ENCODE peak calls at places on chromosome 17, in seven cellular contexts. One of them, this sample, is unnamed.

GRCh38 chr17:75394332-75394918 is 11.1 kb downstream of the GRB2 start:
- DNase-seq in PC-9: no peak
- DNase-seq in pancreas: no peak
- DNase-seq in neuronal stem cell: no peak
- DNase-seq in left ventricle myocardium inferior: no peak
- DNase-seq in aorta: no peak
- DNase-seq in A549: no peak
- DNase-seq in this sample: no peak

GRCh38 chr17:386145-386876 is 33.7 kb upstream of the RPH3AL start:
- DNase-seq in PC-9: peak; percentile 90
- DNase-seq in pancreas: peak; percentile 70
- DNase-seq in neuronal stem cell: peak; percentile 77
- DNase-seq in left ventricle myocardium inferior: peak; percentile 84
- DNase-seq in aorta: peak; percentile 84
- DNase-seq in A549: peak; percentile 96
- DNase-seq in this sample: no peak

GRCh38 chr17:7352910-7353635 is 1.1 kb downstream of the KCTD11 start:
- DNase-seq in PC-9: no peak
- DNase-seq in pancreas: peak; percentile 22
- DNase-seq in neuronal stem cell: no peak
- DNase-seq in left ventricle myocardium inferior: no peak
- DNase-seq in aorta: no peak
- DNase-seq in A549: no peak
- DNase-seq in this sample: no peak

GRCh38 chr17:76000016-76000754 is 470 bp upstream of the CDK3 start:
- DNase-seq in PC-9: peak; percentile 52
- DNase-seq in pancreas: peak; percentile 43
- DNase-seq in neuronal stem cell: peak; percentile 49
- DNase-seq in left ventricle myocardium inferior: no peak
- DNase-seq in aorta: no peak
- DNase-seq in A549: peak; percentile 96
- DNase-seq in this sample: no peak

GRCh38 chr17:80592243-80592642 is 47.6 kb downstream of the RPTOR start:
- DNase-seq in PC-9: no peak
- DNase-seq in pancreas: no peak
- DNase-seq in neuronal stem cell: no peak
- DNase-seq in left ventricle myocardium inferior: no peak
- DNase-seq in aorta: no peak
- DNase-seq in A549: no peak
- DNase-seq in this sample: no peak

GRCh38 chr17:49438439-49438861 is 23.8 kb upstream of the PHB1 start:
- DNase-seq in PC-9: no peak
- DNase-seq in pancreas: no peak
- DNase-seq in neuronal stem cell: peak; percentile 89
- DNase-seq in left ventricle myocardium inferior: no peak
- DNase-seq in aorta: no peak
- DNase-seq in A549: no peak
- DNase-seq in this sample: no peak

GRCh38 chr17:4249452-4250029 is 14.2 kb downstream of the ANKFY1 start:
- DNase-seq in PC-9: no peak
- DNase-seq in pancreas: no peak
- DNase-seq in neuronal stem cell: peak; percentile 8
- DNase-seq in left ventricle myocardium inferior: no peak
- DNase-seq in aorta: no peak
- DNase-seq in A549: peak; percentile 78
- DNase-seq in this sample: no peak

GRCh38 chr17:60901222-60901621 is 223.6 kb downstream of the BCAS3 start:
- DNase-seq in PC-9: no peak
- DNase-seq in pancreas: no peak
- DNase-seq in neuronal stem cell: no peak
- DNase-seq in left ventricle myocardium inferior: no peak
- DNase-seq in aorta: no peak
- DNase-seq in A549: no peak
- DNase-seq in this sample: no peak

GRCh38 chr17:68972119-68972704 is 17.0 kb upstream of the ABCA8 start:
- DNase-seq in PC-9: no peak
- DNase-seq in pancreas: no peak
- DNase-seq in neuronal stem cell: peak; percentile 15
- DNase-seq in left ventricle myocardium inferior: no peak
- DNase-seq in aorta: no peak
- DNase-seq in A549: peak; percentile 49
- DNase-seq in this sample: no peak

GRCh38 chr17:58060596-58061191 is 22.5 kb upstream of the DYNLL2 start:
- DNase-seq in PC-9: no peak
- DNase-seq in pancreas: no peak
- DNase-seq in neuronal stem cell: no peak
- DNase-seq in left ventricle myocardium inferior: peak; percentile 72
- DNase-seq in aorta: peak; percentile 46
- DNase-seq in A549: no peak
- DNase-seq in this sample: no peak

GRCh38 chr17:42266918-42267766 is 9.0 kb downstream of the STAT5B start:
- DNase-seq in PC-9: no peak
- DNase-seq in pancreas: no peak
- DNase-seq in neuronal stem cell: no peak
- DNase-seq in left ventricle myocardium inferior: no peak
- DNase-seq in aorta: no peak
- DNase-seq in A549: peak; percentile 79
- DNase-seq in this sample: no peak

GRCh38 chr17:5272313-5272712 is 9.8 kb upstream of the RABEP1 start:
- DNase-seq in PC-9: no peak
- DNase-seq in pancreas: no peak
- DNase-seq in neuronal stem cell: no peak
- DNase-seq in left ventricle myocardium inferior: no peak
- DNase-seq in aorta: no peak
- DNase-seq in A549: no peak
- DNase-seq in this sample: no peak

GRCh38 chr17:65698381-65699061 is 137.1 kb upstream of the AXIN2 start:
- DNase-seq in PC-9: no peak
- DNase-seq in pancreas: no peak
- DNase-seq in neuronal stem cell: peak; percentile 12
- DNase-seq in left ventricle myocardium inferior: no peak
- DNase-seq in aorta: no peak
- DNase-seq in A549: no peak
- DNase-seq in this sample: no peak

GRCh38 chr17:65690626-65691310 is 129.3 kb upstream of the AXIN2 start:
- DNase-seq in PC-9: no peak
- DNase-seq in pancreas: no peak
- DNase-seq in neuronal stem cell: no peak
- DNase-seq in left ventricle myocardium inferior: no peak
- DNase-seq in aorta: no peak
- DNase-seq in A549: no peak
- DNase-seq in this sample: no peak

GRCh38 chr17:65697661-65698060 is 136.2 kb upstream of the AXIN2 start:
- DNase-seq in PC-9: no peak
- DNase-seq in pancreas: no peak
- DNase-seq in neuronal stem cell: no peak
- DNase-seq in left ventricle myocardium inferior: no peak
- DNase-seq in aorta: no peak
- DNase-seq in A549: no peak
- DNase-seq in this sample: no peak

GRCh38 chr17:65696739-65697394 is 135.4 kb upstream of the AXIN2 start:
- DNase-seq in PC-9: no peak
- DNase-seq in pancreas: no peak
- DNase-seq in neuronal stem cell: no peak
- DNase-seq in left ventricle myocardium inferior: no peak
- DNase-seq in aorta: no peak
- DNase-seq in A549: no peak
- DNase-seq in this sample: no peak

GRCh38 chr17:65694601-65695000 is 133.2 kb upstream of the AXIN2 start:
- DNase-seq in PC-9: no peak
- DNase-seq in pancreas: no peak
- DNase-seq in neuronal stem cell: no peak
- DNase-seq in left ventricle myocardium inferior: no peak
- DNase-seq in aorta: no peak
- DNase-seq in A549: no peak
- DNase-seq in this sample: no peak
- H3K27ac ChIP-seq in PC-9: no peak overlapping the region
- H3K27ac ChIP-seq in pancreas: no peak overlapping the region
- H3K27ac ChIP-seq in neuronal stem cell: no peak overlapping the region
- H3K27ac ChIP-seq in left ventricle myocardium inferior: no peak overlapping the region
- H3K27ac ChIP-seq in aorta: no peak overlapping the region
- H3K27ac ChIP-seq in A549: no peak overlapping the region
- H3K27ac ChIP-seq in this sample: no peak overlapping the region

GRCh38 chr17:46266656-46267544 is 28.0 kb upstream of the LRRC37A start:
- DNase-seq in PC-9: peak; percentile 86
- DNase-seq in pancreas: peak; percentile 77
- DNase-seq in neuronal stem cell: peak; percentile 92
- DNase-seq in left ventricle myocardium inferior: peak; percentile 89
- DNase-seq in aorta: peak; percentile 92
- DNase-seq in A549: peak; percentile 98
- DNase-seq in this sample: peak; percentile 80

GRCh38 chr17:46270032-46270431 is 24.9 kb upstream of the LRRC37A start:
- DNase-seq in PC-9: no peak
- DNase-seq in pancreas: no peak
- DNase-seq in neuronal stem cell: no peak
- DNase-seq in left ventricle myocardium inferior: no peak
- DNase-seq in aorta: no peak
- DNase-seq in A549: no peak
- DNase-seq in this sample: no peak

GRCh38 chr17:46262271-46262670 is 32.7 kb upstream of the LRRC37A start:
- DNase-seq in PC-9: no peak
- DNase-seq in pancreas: no peak
- DNase-seq in neuronal stem cell: no peak
- DNase-seq in left ventricle myocardium inferior: no peak
- DNase-seq in aorta: no peak
- DNase-seq in A549: no peak
- DNase-seq in this sample: no peak

GRCh38 chr17:46264456-46265198 is 30.3 kb upstream of the LRRC37A start:
- DNase-seq in PC-9: peak; percentile 48
- DNase-seq in pancreas: no peak
- DNase-seq in neuronal stem cell: no peak
- DNase-seq in left ventricle myocardium inferior: no peak
- DNase-seq in aorta: no peak
- DNase-seq in A549: peak; percentile 56
- DNase-seq in this sample: no peak
- H3K27ac ChIP-seq in PC-9: peak overlapping the region; percentile 81
- H3K27ac ChIP-seq in pancreas: no peak overlapping the region
- H3K27ac ChIP-seq in neuronal stem cell: no peak overlapping the region
- H3K27ac ChIP-seq in left ventricle myocardium inferior: no peak overlapping the region
- H3K27ac ChIP-seq in aorta: no peak overlapping the region
- H3K27ac ChIP-seq in A549: no peak overlapping the region
- H3K27ac ChIP-seq in this sample: no peak overlapping the region

DNA sequence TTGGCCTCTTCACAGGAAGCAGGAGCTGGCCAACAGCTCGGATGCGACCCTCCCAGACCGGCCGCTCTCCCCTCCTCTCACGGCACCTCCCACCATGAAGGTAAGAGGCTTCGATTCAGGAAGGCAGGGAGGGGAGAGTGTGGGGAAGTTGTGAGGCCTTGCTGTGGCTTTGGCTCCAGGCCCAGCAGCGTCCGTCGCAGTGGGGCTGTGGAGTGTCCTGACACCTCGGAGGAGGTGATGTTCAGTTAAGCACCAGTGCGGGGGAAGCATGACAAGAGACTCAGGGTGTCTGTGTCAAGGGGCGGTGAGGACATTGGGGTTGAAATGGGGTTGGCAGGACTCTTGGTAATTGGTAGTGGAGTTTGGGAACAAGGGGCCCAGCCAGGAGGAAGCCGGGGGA is 109.0 kb downstream of the RAP1GAP2 start:
- DNase-seq in PC-9: no peak
- DNase-seq in pancreas: no peak
- DNase-seq in neuronal stem cell: no peak
- DNase-seq in left ventricle myocardium inferior: peak; percentile 78
- DNase-seq in aorta: no peak
- DNase-seq in A549: no peak
- DNase-seq in this sample: no peak
- H3K27ac ChIP-seq in PC-9: no peak overlapping the region
- H3K27ac ChIP-seq in pancreas: no peak overlapping the region
- H3K27ac ChIP-seq in neuronal stem cell: no peak overlapping the region
- H3K27ac ChIP-seq in left ventricle myocardium inferior: peak overlapping the region; percentile 85
- H3K27ac ChIP-seq in aorta: no peak overlapping the region
- H3K27ac ChIP-seq in A549: no peak overlapping the region
- H3K27ac ChIP-seq in this sample: no peak overlapping the region

GRCh38 chr17:82881900-82882714 is 42.3 kb upstream of the ZNF750 start:
- DNase-seq in PC-9: no peak
- DNase-seq in pancreas: peak; percentile 49
- DNase-seq in neuronal stem cell: no peak
- DNase-seq in left ventricle myocardium inferior: peak; percentile 57
- DNase-seq in aorta: peak; percentile 91
- DNase-seq in A549: no peak
- DNase-seq in this sample: no peak
- H3K27ac ChIP-seq in PC-9: no peak overlapping the region
- H3K27ac ChIP-seq in pancreas: peak overlapping the region; percentile 90
- H3K27ac ChIP-seq in neuronal stem cell: no peak overlapping the region
- H3K27ac ChIP-seq in left ventricle myocardium inferior: peak overlapping the region; percentile 42
- H3K27ac ChIP-seq in aorta: no peak overlapping the region
- H3K27ac ChIP-seq in A549: peak overlapping the region; percentile 10
- H3K27ac ChIP-seq in this sample: no peak overlapping the region

GRCh38 chr17:82800885-82801284 is 38.9 kb downstream of the ZNF750 start:
- DNase-seq in PC-9: no peak
- DNase-seq in pancreas: no peak
- DNase-seq in neuronal stem cell: no peak
- DNase-seq in left ventricle myocardium inferior: no peak
- DNase-seq in aorta: no peak
- DNase-seq in A549: no peak
- DNase-seq in this sample: no peak
- H3K27ac ChIP-seq in PC-9: no peak overlapping the region
- H3K27ac ChIP-seq in pancreas: no peak overlapping the region
- H3K27ac ChIP-seq in neuronal stem cell: no peak overlapping the region
- H3K27ac ChIP-seq in left ventricle myocardium inferior: no peak overlapping the region
- H3K27ac ChIP-seq in aorta: no peak overlapping the region
- H3K27ac ChIP-seq in A549: no peak overlapping the region
- H3K27ac ChIP-seq in this sample: no peak overlapping the region

DNA sequence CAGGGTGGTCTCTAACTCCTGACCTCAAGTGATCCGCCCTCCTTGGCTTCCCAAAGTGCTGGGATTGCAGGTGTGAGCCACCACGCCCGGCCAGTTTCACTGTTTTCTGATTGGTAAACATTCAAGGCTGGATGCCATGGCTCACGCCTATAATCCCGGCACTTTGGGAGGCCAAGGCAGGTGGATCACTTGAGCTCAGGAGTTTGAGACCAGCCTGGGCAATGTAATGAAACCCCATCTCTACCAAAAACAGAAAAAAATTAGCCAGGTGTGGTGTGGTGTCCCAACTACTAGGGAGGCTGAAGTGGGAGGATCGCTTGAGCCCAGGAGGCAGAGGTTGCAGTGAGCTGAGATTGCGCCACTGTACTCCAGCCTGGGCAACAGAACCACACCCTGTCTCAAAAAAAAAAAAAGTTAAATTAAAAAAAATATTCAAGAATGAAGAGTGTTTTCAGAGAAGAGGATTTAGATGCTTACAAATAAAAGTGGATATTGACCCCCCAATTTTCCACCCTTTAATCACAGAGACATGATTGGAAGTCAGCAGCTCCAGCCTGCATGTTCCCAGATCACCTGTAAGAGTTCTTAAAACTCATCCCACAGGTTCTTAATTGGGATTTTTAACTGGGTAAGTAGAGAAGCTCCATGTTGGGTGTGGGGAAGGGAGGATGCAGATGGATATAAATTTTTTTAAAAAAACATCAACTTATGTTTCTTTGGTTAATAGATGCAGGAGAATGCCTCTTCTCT is 23.8 kb downstream of the HLF start:
- DNase-seq in PC-9: no peak
- DNase-seq in pancreas: no peak
- DNase-seq in neuronal stem cell: no peak
- DNase-seq in left ventricle myocardium inferior: no peak
- DNase-seq in aorta: no peak
- DNase-seq in A549: no peak
- DNase-seq in this sample: no peak
- H3K27ac ChIP-seq in PC-9: no peak overlapping the region
- H3K27ac ChIP-seq in pancreas: no peak overlapping the region
- H3K27ac ChIP-seq in neuronal stem cell: no peak overlapping the region
- H3K27ac ChIP-seq in left ventricle myocardium inferior: peak overlapping the region; percentile 96
- H3K27ac ChIP-seq in aorta: no peak overlapping the region
- H3K27ac ChIP-seq in A549: peak overlapping the region; percentile 88
- H3K27ac ChIP-seq in this sample: no peak overlapping the region